ENCODE peak calls at places on chromosome 17, in five cellular contexts. O is stimulated activated CD4-positive, alpha-beta T cell treated with anti-CD3 and anti-CD28 coated beads, Interleukin-4, amount 100 ng/mL, for 4 hours; N is hepatic stellate cell; W is fibroblast of lung; P is effector memory CD4-positive, alpha-beta T cell. F is an unnamed sample.

GRCh38 chr17:49110504-49110903 is 22.1 kb upstream of the B4GALNT2 start:
- DNase-seq in O (no peak), N (no peak), W (no peak), P (no peak), F (no peak)

GRCh38 chr17:6523809-6524355 is 32.5 kb downstream of the PITPNM3 start:
- DNase-seq in O (no peak), N (no peak), W (no peak), P (no peak), F (no peak)

GRCh38 chr17:73888875-73889274 is 244.6 kb upstream of the SDK2 start:
- DNase-seq in O (no peak), N (no peak), W (no peak), P (no peak), F (no peak)

GRCh38 chr17:4602041-4602440 is 17.7 kb downstream of the SMTNL2 start:
- DNase-seq in O (no peak), N (no peak), W (no peak), P (no peak), F (no peak)

GRCh38 chr17:72244942-72245341 is 124.1 kb downstream of the SOX9 start:
- DNase-seq in O (no peak), N (no peak), W (peak), P (no peak), F (no peak)

GRCh38 chr17:5115673-5116651 is at the start of gene USP6:
- DNase-seq in O (no peak), N (no peak), W (no peak), P (no peak), F (no peak)

GRCh38 chr17:71764507-71764906 is 356.3 kb upstream of the SOX9 start:
- DNase-seq in O (no peak), N (no peak), W (peak), P (no peak), F (no peak)

GRCh38 chr17:38430316-38430715 is 2.1 kb downstream of the ARHGAP23 start:
- DNase-seq in O (no peak), N (no peak), W (peak), P (no peak), F (no peak)

GRCh38 chr17:50914510-50914849 is 48.3 kb upstream of the TOB1 start:
- DNase-seq in O (no peak), N (no peak), W (no peak), P (no peak), F (no peak)

GRCh38 chr17:71115669-71115972 is 946.3 kb downstream of the KCNJ2 start:
- DNase-seq in O (no peak), N (no peak), W (peak), P (no peak), F (no peak)

GRCh38 chr17:80219777-80220708 is at the start of the genes SGSH and SLC26A11:
- DNase-seq in O (peak), N (peak), W (peak), P (peak), F (peak)

GRCh38 chr17:80694992-80695912 is 150.6 kb downstream of the RPTOR start:
- DNase-seq in O (peak), N (no peak), W (no peak), P (no peak), F (no peak)

GRCh38 chr17:9056566-9056965 is 35.3 kb downstream of the NTN1 start:
- DNase-seq in O (no peak), N (no peak), W (no peak), P (no peak), F (no peak)

GRCh38 chr17:74619077-74619673 is 4.4 kb downstream of the CD300E start:
- DNase-seq in O (no peak), N (no peak), W (no peak), P (no peak), F (no peak)

GRCh38 chr17:58321571-58322525 is 6.7 kb downstream of the TSPOAP1 start:
- DNase-seq in O (no peak), N (no peak), W (no peak), P (no peak), F (no peak)

GRCh38 chr17:35761601-35762000 is 914 bp downstream of the C17orf50 start:
- DNase-seq in O (no peak), N (no peak), W (no peak), P (no peak), F (no peak)

GRCh38 chr17:606501-607243 is 108.0 kb downstream of the VPS53 start:
- DNase-seq in O (no peak), N (no peak), W (peak), P (no peak), F (no peak)

GRCh38 chr17:42221886-42222745 is 27.8 kb upstream of the GHDC start:
- DNase-seq in O (peak), N (peak), W (peak), P (peak), F (no peak)

GRCh38 chr17:81110488-81111040 is 54.7 kb upstream of the PVALEF start:
- DNase-seq in O (no peak), N (no peak), W (no peak), P (no peak), F (no peak)

GRCh38 chr17:41917957-41918391 is 777 bp downstream of the ACLY start:
- DNase-seq in O (peak), N (no peak), W (peak), P (peak), F (peak)

F was measured in hypothalamus.